ENCODE peak calls at places on chromosomes 2 and 18, in five cellular contexts. One of them, this sample, is unnamed.

GRCh38 chr2:105186967-105187498 is 54.5 kb upstream of the GPR45 start:
- DNase-seq in A549: no peak
- DNase-seq in GM23248: no peak
- DNase-seq in adrenal gland: no peak
- DNase-seq in CD8-positive, alpha-beta T cell: no peak
- DNase-seq in this sample: no peak

GRCh38 chr2:51697095-51697494 is 665.2 kb upstream of the NRXN1 start:
- DNase-seq in CD8-positive, alpha-beta T cell: no peak
- DNase-seq in A549: no peak
- DNase-seq in GM23248: no peak
- DNase-seq in adrenal gland: no peak
- DNase-seq in this sample: no peak

GRCh38 chr18:23468753-23469459 is 15.8 kb downstream of the RIOK3 start:
- DNase-seq in A549: no peak
- DNase-seq in GM23248: no peak
- DNase-seq in CD8-positive, alpha-beta T cell: no peak
- DNase-seq in adrenal gland: no peak
- DNase-seq in this sample: no peak

GRCh38 chr18:58180738-58181353 is 136.8 kb downstream of the NEDD4L start:
- DNase-seq in adrenal gland: peak; percentile 28
- DNase-seq in A549: peak; percentile 51
- DNase-seq in CD8-positive, alpha-beta T cell: peak; percentile 48
- DNase-seq in GM23248: peak; percentile 55
- DNase-seq in this sample: no peak

GRCh38 chr18:78241535-78242306 is 737.9 kb upstream of the SALL3 start:
- DNase-seq in GM23248: no peak
- DNase-seq in adrenal gland: no peak
- DNase-seq in A549: no peak
- DNase-seq in CD8-positive, alpha-beta T cell: no peak
- DNase-seq in this sample: no peak

GRCh38 chr2:149033716-149034115 is 4.8 kb upstream of the LYPD6B start:
- DNase-seq in CD8-positive, alpha-beta T cell: no peak
- DNase-seq in GM23248: no peak
- DNase-seq in adrenal gland: no peak
- DNase-seq in A549: no peak
- DNase-seq in this sample: no peak

GRCh38 chr2:11467749-11468148 is 1.8 kb upstream of the E2F6 start:
- DNase-seq in GM23248: no peak
- DNase-seq in CD8-positive, alpha-beta T cell: no peak
- DNase-seq in adrenal gland: no peak
- DNase-seq in A549: no peak
- DNase-seq in this sample: no peak

GRCh38 chr2:96123290-96123689 is 6.9 kb upstream of the ADRA2B start:
- DNase-seq in CD8-positive, alpha-beta T cell: no peak
- DNase-seq in GM23248: no peak
- DNase-seq in A549: no peak
- DNase-seq in adrenal gland: no peak
- DNase-seq in this sample: no peak

GRCh38 chr18:72181241-72181764 is 362.8 kb downstream of the CBLN2 start:
- DNase-seq in GM23248: no peak
- DNase-seq in A549: no peak
- DNase-seq in adrenal gland: no peak
- DNase-seq in CD8-positive, alpha-beta T cell: no peak
- DNase-seq in this sample: peak; percentile 33

GRCh38 chr2:10078704-10079191 is 1.5 kb downstream of the CYS1 start:
- DNase-seq in GM23248: no peak
- DNase-seq in A549: no peak
- DNase-seq in adrenal gland: no peak
- DNase-seq in CD8-positive, alpha-beta T cell: no peak
- DNase-seq in this sample: no peak

GRCh38 chr2:205714789-205715411 is 32.6 kb downstream of the NRP2 start:
- DNase-seq in adrenal gland: no peak
- DNase-seq in GM23248: no peak
- DNase-seq in CD8-positive, alpha-beta T cell: no peak
- DNase-seq in A549: no peak
- DNase-seq in this sample: no peak

DNA sequence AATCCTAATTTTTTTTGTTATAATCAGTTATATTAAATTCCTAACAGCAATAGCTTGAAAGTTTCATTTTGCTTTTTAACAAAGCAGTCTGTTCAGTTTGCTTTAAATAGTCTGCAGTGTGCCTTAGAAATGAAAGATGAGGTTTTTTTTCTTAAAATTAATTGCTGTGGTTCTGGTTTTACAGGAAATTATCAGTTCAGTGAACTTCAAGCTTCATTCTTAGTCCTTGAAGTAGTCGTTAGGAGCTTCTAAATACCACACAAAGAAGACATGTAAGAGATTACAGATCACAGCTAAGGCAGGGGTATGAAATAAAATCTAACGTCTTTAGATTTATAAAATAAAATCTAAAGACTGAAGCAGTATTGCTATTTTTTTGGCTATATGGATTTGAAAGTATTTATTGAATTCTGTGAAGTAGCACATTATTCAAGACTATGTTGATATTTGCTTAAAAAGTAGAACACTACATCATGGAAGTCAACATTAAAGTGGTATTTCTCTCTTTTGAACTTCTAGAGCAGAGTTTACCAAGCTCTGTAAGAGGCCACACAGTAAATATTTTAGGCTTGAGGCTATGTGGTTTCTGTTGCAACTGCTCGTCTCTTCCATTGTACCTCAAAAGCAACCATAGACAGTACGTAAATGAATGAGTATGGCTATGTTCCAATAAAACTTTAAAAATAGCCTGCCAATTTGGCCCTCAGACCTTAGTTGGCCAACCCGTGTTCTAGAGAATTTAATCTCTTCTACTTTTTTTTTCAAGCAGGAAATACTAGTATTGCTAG is 81.5 kb upstream of the STON1 start:
- DNase-seq in A549: no peak
- DNase-seq in CD8-positive, alpha-beta T cell: no peak
- DNase-seq in GM23248: peak; percentile 86
- DNase-seq in adrenal gland: no peak
- DNase-seq in this sample: peak; percentile 31
- H3K27ac ChIP-seq in A549: no peak overlapping the region
- H3K27ac ChIP-seq in CD8-positive, alpha-beta T cell: peak overlapping the region; percentile 24
- H3K27ac ChIP-seq in GM23248: peak overlapping the region; percentile 72
- H3K27ac ChIP-seq in adrenal gland: peak overlapping the region; percentile 75
- H3K27ac ChIP-seq in this sample: no peak overlapping the region

GRCh38 chr2:135657806-135658582 is 83.7 kb upstream of the UBXN4 start:
- DNase-seq in adrenal gland: no peak
- DNase-seq in GM23248: no peak
- DNase-seq in CD8-positive, alpha-beta T cell: peak; percentile 42
- DNase-seq in A549: no peak
- DNase-seq in this sample: no peak
- H3K27ac ChIP-seq in adrenal gland: no peak overlapping the region
- H3K27ac ChIP-seq in GM23248: no peak overlapping the region
- H3K27ac ChIP-seq in CD8-positive, alpha-beta T cell: peak overlapping the region; percentile 80
- H3K27ac ChIP-seq in A549: no peak overlapping the region
- H3K27ac ChIP-seq in this sample: no peak overlapping the region

DNA sequence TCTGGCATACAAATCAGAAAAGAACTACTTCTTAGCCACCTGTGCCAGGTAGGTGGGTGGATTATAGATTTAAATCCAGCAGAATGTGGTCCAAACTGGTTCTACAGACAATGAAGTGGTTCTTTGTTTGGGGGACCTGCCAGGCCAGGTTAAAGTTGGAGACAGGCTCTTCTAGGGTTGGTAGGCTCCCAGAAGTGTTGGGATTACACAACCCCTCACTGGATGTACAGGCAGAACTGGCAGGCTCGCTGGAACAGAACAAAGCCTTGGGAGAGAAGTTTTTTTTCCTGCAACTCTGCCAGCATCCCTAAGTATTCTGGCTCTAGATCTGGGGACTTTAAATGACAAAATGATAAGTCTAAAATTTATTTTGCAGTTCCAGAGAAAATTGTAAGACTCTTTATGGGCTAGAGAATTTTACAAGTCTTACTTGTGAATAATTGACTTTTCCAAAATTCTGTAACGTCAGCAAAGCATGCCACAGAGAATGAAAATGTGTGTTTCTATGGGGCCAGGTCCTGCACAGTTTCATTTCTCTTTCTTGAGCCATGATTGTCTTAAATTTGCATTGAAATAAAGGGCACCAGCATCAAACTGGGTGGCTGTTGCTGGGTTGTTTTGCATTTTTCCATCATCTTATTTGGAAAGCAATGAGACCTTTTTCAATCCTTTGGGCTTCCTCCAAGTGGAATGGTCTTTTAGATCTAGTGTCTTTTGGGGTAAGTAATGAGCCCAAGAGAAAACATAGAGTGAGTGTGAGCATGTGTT is 32.2 kb upstream of the ATL2 start:
- DNase-seq in CD8-positive, alpha-beta T cell: no peak
- DNase-seq in GM23248: no peak
- DNase-seq in A549: no peak
- DNase-seq in adrenal gland: peak; percentile 81
- DNase-seq in this sample: no peak
- H3K27ac ChIP-seq in CD8-positive, alpha-beta T cell: no peak overlapping the region
- H3K27ac ChIP-seq in GM23248: no peak overlapping the region
- H3K27ac ChIP-seq in A549: no peak overlapping the region
- H3K27ac ChIP-seq in adrenal gland: peak overlapping the region; percentile 67
- H3K27ac ChIP-seq in this sample: peak overlapping the region; percentile 24

GRCh38 chr2:143150287-143150686 is 21.1 kb downstream of the ARHGAP15 start:
- DNase-seq in A549: no peak
- DNase-seq in adrenal gland: no peak
- DNase-seq in CD8-positive, alpha-beta T cell: no peak
- DNase-seq in GM23248: no peak
- DNase-seq in this sample: no peak

GRCh38 chr2:143152652-143153051 is 23.4 kb downstream of the ARHGAP15 start:
- DNase-seq in adrenal gland: no peak
- DNase-seq in GM23248: no peak
- DNase-seq in CD8-positive, alpha-beta T cell: no peak
- DNase-seq in A549: no peak
- DNase-seq in this sample: no peak

GRCh38 chr2:143152219-143152618 is 23.0 kb downstream of the ARHGAP15 start:
- DNase-seq in CD8-positive, alpha-beta T cell: no peak
- DNase-seq in adrenal gland: no peak
- DNase-seq in GM23248: no peak
- DNase-seq in A549: no peak
- DNase-seq in this sample: no peak

GRCh38 chr2:143148757-143149156 is 19.5 kb downstream of the ARHGAP15 start:
- DNase-seq in CD8-positive, alpha-beta T cell: no peak
- DNase-seq in GM23248: no peak
- DNase-seq in A549: no peak
- DNase-seq in adrenal gland: no peak
- DNase-seq in this sample: no peak

GRCh38 chr2:143151111-143151752 is 22.0 kb downstream of the ARHGAP15 start:
- DNase-seq in adrenal gland: no peak
- DNase-seq in A549: no peak
- DNase-seq in CD8-positive, alpha-beta T cell: no peak
- DNase-seq in GM23248: no peak
- DNase-seq in this sample: no peak
- H3K27ac ChIP-seq in adrenal gland: no peak overlapping the region
- H3K27ac ChIP-seq in A549: no peak overlapping the region
- H3K27ac ChIP-seq in CD8-positive, alpha-beta T cell: peak overlapping the region; percentile 5
- H3K27ac ChIP-seq in GM23248: no peak overlapping the region
- H3K27ac ChIP-seq in this sample: no peak overlapping the region

This sample was measured in epithelial cell of prostate.